ENCODE peak calls at places on chromosomes 11 and 22, in five cellular contexts. I is HTR-8/SVneo, D is Caki2, T is amniotic stem cell, X is GM04504. N is an unnamed sample.

GRCh38 chr11:38476808-38477565 is 1879.0 kb upstream of the RAG2 start:
- DNase-seq in I (peak), D (no peak), T (no peak), X (no peak), N (no peak)

GRCh38 chr11:61515686-61516085 is 7.1 kb downstream of the LRRC10B start:
- DNase-seq in I (no peak), D (no peak), T (no peak), X (no peak), N (no peak)

GRCh38 chr11:36672815-36673450 is 74.9 kb upstream of the RAG2 start:
- DNase-seq in I (peak), D (peak), T (peak), X (peak), N (no peak)

GRCh38 chr11:47955356-47955755 is 25.0 kb upstream of the PTPRJ start:
- DNase-seq in I (no peak), D (no peak), T (no peak), X (no peak), N (no peak)

GRCh38 chr22:25760848-25761595 is 19.0 kb downstream of the MYO18B start:
- DNase-seq in I (no peak), D (no peak), T (no peak), X (no peak), N (peak)

GRCh38 chr11:61839742-61840141 is 11.6 kb downstream of the FADS2 start:
- DNase-seq in I (no peak), D (no peak), T (no peak), X (no peak), N (no peak)

GRCh38 chr11:132626446-132626845 is 905.9 kb downstream of the OPCML start:
- DNase-seq in I (no peak), D (no peak), T (no peak), X (no peak), N (no peak)

GRCh38 chr11:35723493-35724284 is 61.1 kb downstream of the TRIM44 start:
- DNase-seq in I (no peak), D (no peak), T (no peak), X (no peak), N (no peak)

GRCh38 chr22:44889233-44889878 is 120.4 kb downstream of the PHF21B start:
- DNase-seq in I (no peak), D (no peak), T (no peak), X (no peak), N (peak)

GRCh38 chr11:64744544-64745218 is 739 bp upstream of the RASGRP2 start:
- DNase-seq in I (no peak), D (no peak), T (no peak), X (no peak), N (no peak)

GRCh38 chr11:12102588-12103410 is 7.6 kb upstream of the MICAL2 start:
- DNase-seq in I (no peak), D (no peak), T (no peak), X (no peak), N (no peak)

GRCh38 chr11:10487002-10487647 is 32.1 kb downstream of the AMPD3 start:
- DNase-seq in I (no peak), D (no peak), T (no peak), X (no peak), N (no peak)

GRCh38 chr22:19085233-19086043 is 36.8 kb downstream of the DGCR2 start:
- DNase-seq in I (no peak), D (peak), T (peak), X (no peak), N (no peak)

GRCh38 chr11:65310756-65311155 is 3.9 kb upstream of the CDC42EP2 start:
- DNase-seq in I (no peak), D (no peak), T (no peak), X (no peak), N (no peak)

GRCh38 chr11:118785362-118785761 is 5.6 kb downstream of the DDX6 start:
- DNase-seq in I (no peak), D (no peak), T (no peak), X (no peak), N (no peak)

GRCh38 chr11:17765381-17766359 is 31.1 kb downstream of the KCNC1 start:
- DNase-seq in I (no peak), D (no peak), T (no peak), X (no peak), N (no peak)

GRCh38 chr22:18048441-18048898 is 24.1 kb upstream of the MICAL3 start:
- DNase-seq in I (no peak), D (no peak), T (peak), X (no peak), N (no peak)

GRCh38 chr22:25393121-25393805 is 171.2 kb upstream of the GRK3 start:
- DNase-seq in I (no peak), D (no peak), T (no peak), X (no peak), N (no peak)

GRCh38 chr11:132050577-132051180 is 680.3 kb downstream of the NTM start:
- DNase-seq in I (no peak), D (no peak), T (no peak), X (no peak), N (no peak)

GRCh38 chr11:76919887-76920746 is 59.4 kb downstream of the ACER3 start:
- DNase-seq in I (peak), D (peak), T (peak), X (peak), N (peak)

GRCh38 chr11:88175004-88175706 is at the start of gene RAB38:
- DNase-seq in I (no peak), D (peak), T (no peak), X (no peak), N (no peak)

GRCh38 chr11:78651136-78651775 is 76.6 kb upstream of the NARS2 start:
- DNase-seq in I (no peak), D (no peak), T (no peak), X (no peak), N (no peak)

GRCh38 chr22:44667829-44668189 is 34.2 kb upstream of the PRR5 start:
- DNase-seq in I (no peak), D (no peak), T (no peak), X (no peak), N (no peak)

GRCh38 chr11:10350341-10350740 is 45.5 kb downstream of the ADM start:
- DNase-seq in I (no peak), D (peak), T (no peak), X (no peak), N (no peak)

GRCh38 chr11:112931686-112932085 is 29.5 kb upstream of the NCAM1 start:
- DNase-seq in I (no peak), D (no peak), T (no peak), X (no peak), N (no peak)

GRCh38 chr11:40129276-40129675 is 1330.2 kb downstream of the LRRC4C start:
- DNase-seq in I (no peak), D (no peak), T (no peak), X (no peak), N (no peak)

GRCh38 chr11:47523491-47524199 is 29.3 kb downstream of the CELF1 start:
- DNase-seq in I (peak), D (peak), T (peak), X (peak), N (no peak)

GRCh38 chr11:5042091-5042490 is 4.2 kb upstream of the OR52J3 start:
- DNase-seq in I (no peak), D (no peak), T (no peak), X (no peak), N (no peak)

GRCh38 chr11:105274631-105275030 is 135.1 kb upstream of the CARD18 start:
- DNase-seq in I (no peak), D (no peak), T (no peak), X (no peak), N (no peak)

GRCh38 chr11:12164061-12165014 is 53.9 kb downstream of the MICAL2 start:
- DNase-seq in I (no peak), D (peak), T (no peak), X (peak), N (no peak)

GRCh38 chr11:116078101-116078561 is 573.9 kb upstream of the CADM1 start:
- DNase-seq in I (peak), D (no peak), T (no peak), X (no peak), N (no peak)

GRCh38 chr22:49377306-49377705 is 450.4 kb downstream of the BRD1 start:
- DNase-seq in I (no peak), D (no peak), T (no peak), X (no peak), N (no peak)

GRCh38 chr11:116472661-116473060 is 300.1 kb downstream of the BUD13 start:
- DNase-seq in I (no peak), D (no peak), T (no peak), X (no peak), N (no peak)

GRCh38 chr11:64675417-64676252 is 47.4 kb downstream of the NRXN2 start:
- DNase-seq in I (peak), D (peak), T (no peak), X (peak), N (peak)